ENCODE peak calls at places on chromosome 12, in ten cellular contexts. One of them, this sample, is unnamed.

GRCh38 chr12:45725631-45726593 is 3.6 kb upstream of the ARID2 start:
- DNase-seq in H9: no peak
- DNase-seq in AG04450: no peak
- DNase-seq in A549: peak; percentile 46
- DNase-seq in kidney: no peak
- DNase-seq in psoas muscle: no peak
- DNase-seq in upper lobe of left lung: no peak
- DNase-seq in heart right ventricle: no peak
- DNase-seq in suprapubic skin: no peak
- DNase-seq in stomach: no peak
- DNase-seq in this sample: no peak

GRCh38 chr12:132391326-132392041 is 62.1 kb upstream of the GALNT9 start:
- DNase-seq in H9: no peak
- DNase-seq in AG04450: no peak
- DNase-seq in A549: no peak
- DNase-seq in kidney: peak; percentile 66
- DNase-seq in psoas muscle: no peak
- DNase-seq in upper lobe of left lung: peak; percentile 66
- DNase-seq in heart right ventricle: no peak
- DNase-seq in suprapubic skin: no peak
- DNase-seq in stomach: no peak
- DNase-seq in this sample: no peak

GRCh38 chr12:102781117-102781516 is 135.9 kb downstream of the PAH start:
- DNase-seq in H9: no peak
- DNase-seq in AG04450: no peak
- DNase-seq in A549: no peak
- DNase-seq in kidney: no peak
- DNase-seq in psoas muscle: no peak
- DNase-seq in upper lobe of left lung: no peak
- DNase-seq in heart right ventricle: no peak
- DNase-seq in suprapubic skin: no peak
- DNase-seq in stomach: no peak
- DNase-seq in this sample: no peak

GRCh38 chr12:89151536-89151935 is 200.8 kb downstream of the DUSP6 start:
- DNase-seq in H9: no peak
- DNase-seq in AG04450: no peak
- DNase-seq in A549: no peak
- DNase-seq in kidney: no peak
- DNase-seq in psoas muscle: no peak
- DNase-seq in upper lobe of left lung: no peak
- DNase-seq in heart right ventricle: no peak
- DNase-seq in suprapubic skin: no peak
- DNase-seq in stomach: no peak
- DNase-seq in this sample: no peak

GRCh38 chr12:20369164-20370000 is 1.0 kb downstream of the PDE3A start:
- DNase-seq in H9: peak; percentile 75
- DNase-seq in AG04450: no peak
- DNase-seq in A549: peak; percentile 21
- DNase-seq in kidney: peak; percentile 95
- DNase-seq in psoas muscle: peak; percentile 78
- DNase-seq in upper lobe of left lung: peak; percentile 90
- DNase-seq in heart right ventricle: peak; percentile 86
- DNase-seq in suprapubic skin: peak; percentile 80
- DNase-seq in stomach: peak; percentile 27
- DNase-seq in this sample: no peak

GRCh38 chr12:57272337-57273151 is 21.6 kb upstream of the STAC3 start:
- DNase-seq in H9: no peak
- DNase-seq in AG04450: no peak
- DNase-seq in A549: no peak
- DNase-seq in kidney: no peak
- DNase-seq in psoas muscle: no peak
- DNase-seq in upper lobe of left lung: no peak
- DNase-seq in heart right ventricle: peak; percentile 25
- DNase-seq in suprapubic skin: no peak
- DNase-seq in stomach: no peak
- DNase-seq in this sample: no peak

GRCh38 chr12:25690996-25691864 is 138.1 kb upstream of the LMNTD1 start:
- DNase-seq in H9: no peak
- DNase-seq in AG04450: no peak
- DNase-seq in A549: no peak
- DNase-seq in kidney: no peak
- DNase-seq in psoas muscle: no peak
- DNase-seq in upper lobe of left lung: no peak
- DNase-seq in heart right ventricle: no peak
- DNase-seq in suprapubic skin: no peak
- DNase-seq in stomach: no peak
- DNase-seq in this sample: no peak

GRCh38 chr12:48789858-48790326 is 1.0 kb upstream of the ADCY6 start:
- DNase-seq in H9: no peak
- DNase-seq in AG04450: no peak
- DNase-seq in A549: no peak
- DNase-seq in kidney: no peak
- DNase-seq in psoas muscle: no peak
- DNase-seq in upper lobe of left lung: no peak
- DNase-seq in heart right ventricle: no peak
- DNase-seq in suprapubic skin: no peak
- DNase-seq in stomach: no peak
- DNase-seq in this sample: no peak

DNA sequence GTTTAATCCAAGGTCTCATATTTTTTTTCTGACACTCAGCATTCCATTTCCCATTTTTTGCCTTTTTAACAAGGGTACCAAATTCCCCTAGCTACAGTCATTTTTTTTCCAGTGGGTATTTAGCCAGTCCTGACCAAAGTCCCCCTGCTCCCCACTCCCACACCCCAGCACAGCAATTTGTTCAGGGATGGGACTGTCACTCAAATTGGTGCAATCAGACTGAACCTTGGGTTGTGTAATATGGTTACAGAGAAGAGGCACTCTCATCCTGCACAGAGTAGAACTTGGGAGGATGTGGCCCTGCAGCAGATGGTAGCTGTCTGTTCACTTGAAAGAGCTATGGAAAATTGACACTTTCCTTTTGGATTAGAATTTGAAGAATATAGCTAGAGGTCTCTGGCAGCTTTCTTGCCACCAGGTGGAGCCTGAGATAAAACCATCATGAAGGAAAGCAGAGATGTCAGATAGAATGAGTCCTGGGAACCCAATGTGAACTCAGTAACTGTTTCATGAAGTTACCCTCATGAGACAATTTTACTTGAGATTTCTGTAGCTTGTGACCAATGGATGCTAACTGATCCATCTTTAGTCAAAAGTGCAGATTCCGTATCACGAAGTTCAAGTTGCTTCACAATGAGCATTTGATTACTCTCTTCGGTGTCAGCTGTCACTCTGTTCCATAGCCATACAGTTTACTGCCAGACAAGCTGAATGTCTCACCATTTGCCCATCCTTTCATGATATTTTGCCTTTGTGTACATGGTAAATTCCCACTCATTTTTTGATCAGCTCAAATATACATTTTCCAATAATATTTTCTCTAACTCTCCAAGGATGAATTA is 394.0 kb upstream of the SYT1 start:
- DNase-seq in H9: peak; percentile 49
- DNase-seq in AG04450: no peak
- DNase-seq in A549: peak; percentile 6
- DNase-seq in kidney: no peak
- DNase-seq in psoas muscle: no peak
- DNase-seq in upper lobe of left lung: no peak
- DNase-seq in heart right ventricle: no peak
- DNase-seq in suprapubic skin: no peak
- DNase-seq in stomach: no peak
- DNase-seq in this sample: no peak
- TF ChIP-seq CTCF in H9: peak; percentile 75
- TF ChIP-seq CTCF in AG04450: peak; percentile 79
- TF ChIP-seq CTCF in A549: peak; percentile 67
- TF ChIP-seq CTCF in kidney: peak; percentile 48
- TF ChIP-seq CTCF in psoas muscle: no peak
- TF ChIP-seq CTCF in upper lobe of left lung: no peak
- TF ChIP-seq CTCF in heart right ventricle: peak; percentile 14
- TF ChIP-seq CTCF in suprapubic skin: no peak
- TF ChIP-seq CTCF in stomach: no peak
- TF ChIP-seq CTCF in this sample: no peak

GRCh38 chr12:38149395-38150073 is 167.0 kb upstream of the ALG10B start:
- DNase-seq in H9: no peak
- DNase-seq in AG04450: no peak
- DNase-seq in A549: no peak
- DNase-seq in kidney: peak; percentile 92
- DNase-seq in psoas muscle: no peak
- DNase-seq in upper lobe of left lung: peak; percentile 34
- DNase-seq in heart right ventricle: no peak
- DNase-seq in suprapubic skin: no peak
- DNase-seq in stomach: no peak
- DNase-seq in this sample: no peak

GRCh38 chr12:38152816-38153736 is 163.5 kb upstream of the ALG10B start:
- DNase-seq in H9: no peak
- DNase-seq in AG04450: no peak
- DNase-seq in A549: no peak
- DNase-seq in kidney: peak; percentile 66
- DNase-seq in psoas muscle: peak; percentile 41
- DNase-seq in upper lobe of left lung: peak; percentile 76
- DNase-seq in heart right ventricle: no peak
- DNase-seq in suprapubic skin: no peak
- DNase-seq in stomach: no peak
- DNase-seq in this sample: no peak

GRCh38 chr12:38154096-38155019 is 162.2 kb upstream of the ALG10B start:
- DNase-seq in H9: no peak
- DNase-seq in AG04450: no peak
- DNase-seq in A549: no peak
- DNase-seq in kidney: peak; percentile 70
- DNase-seq in psoas muscle: no peak
- DNase-seq in upper lobe of left lung: peak; percentile 63
- DNase-seq in heart right ventricle: no peak
- DNase-seq in suprapubic skin: no peak
- DNase-seq in stomach: no peak
- DNase-seq in this sample: no peak

GRCh38 chr12:38153737-38154061 is 162.9 kb upstream of the ALG10B start:
- DNase-seq in H9: no peak
- DNase-seq in AG04450: no peak
- DNase-seq in A549: no peak
- DNase-seq in kidney: no peak
- DNase-seq in psoas muscle: no peak
- DNase-seq in upper lobe of left lung: no peak
- DNase-seq in heart right ventricle: no peak
- DNase-seq in suprapubic skin: no peak
- DNase-seq in stomach: no peak
- DNase-seq in this sample: no peak

GRCh38 chr12:38151991-38152700 is 164.4 kb upstream of the ALG10B start:
- DNase-seq in H9: no peak
- DNase-seq in AG04450: no peak
- DNase-seq in A549: no peak
- DNase-seq in kidney: no peak
- DNase-seq in psoas muscle: no peak
- DNase-seq in upper lobe of left lung: peak; percentile 63
- DNase-seq in heart right ventricle: no peak
- DNase-seq in suprapubic skin: no peak
- DNase-seq in stomach: no peak
- DNase-seq in this sample: no peak
- H3K9me3 ChIP-seq in H9: peaks cover 99% of the 10 kb centered on the region
- H3K9me3 ChIP-seq in AG04450: peaks cover 86% of the 10 kb centered on the region
- H3K9me3 ChIP-seq in A549: peaks cover 13% of the 10 kb centered on the region
- H3K9me3 ChIP-seq in kidney: no peaks in the 10 kb centered on the region
- H3K9me3 ChIP-seq in psoas muscle: no peaks in the 10 kb centered on the region
- H3K9me3 ChIP-seq in upper lobe of left lung: peaks cover 2% of the 10 kb centered on the region
- H3K9me3 ChIP-seq in heart right ventricle: peaks cover 13% of the 10 kb centered on the region
- H3K9me3 ChIP-seq in suprapubic skin: peaks cover 2% of the 10 kb centered on the region
- H3K9me3 ChIP-seq in stomach: peaks cover 6% of the 10 kb centered on the region
- H3K9me3 ChIP-seq in this sample: peaks cover 6% of the 10 kb centered on the region

GRCh38 chr12:77062396-77062795 is 3.0 kb downstream of the E2F7 start:
- DNase-seq in H9: no peak
- DNase-seq in AG04450: no peak
- DNase-seq in A549: no peak
- DNase-seq in kidney: no peak
- DNase-seq in psoas muscle: no peak
- DNase-seq in upper lobe of left lung: no peak
- DNase-seq in heart right ventricle: no peak
- DNase-seq in suprapubic skin: no peak
- DNase-seq in stomach: no peak
- DNase-seq in this sample: no peak

GRCh38 chr12:77060883-77061240 is 4.5 kb downstream of the E2F7 start:
- DNase-seq in H9: no peak
- DNase-seq in AG04450: no peak
- DNase-seq in A549: no peak
- DNase-seq in kidney: no peak
- DNase-seq in psoas muscle: no peak
- DNase-seq in upper lobe of left lung: no peak
- DNase-seq in heart right ventricle: no peak
- DNase-seq in suprapubic skin: no peak
- DNase-seq in stomach: no peak
- DNase-seq in this sample: no peak

GRCh38 chr12:77062846-77063461 is 2.4 kb downstream of the E2F7 start:
- DNase-seq in H9: no peak
- DNase-seq in AG04450: peak; percentile 29
- DNase-seq in A549: no peak
- DNase-seq in kidney: no peak
- DNase-seq in psoas muscle: no peak
- DNase-seq in upper lobe of left lung: no peak
- DNase-seq in heart right ventricle: no peak
- DNase-seq in suprapubic skin: no peak
- DNase-seq in stomach: peak; percentile 54
- DNase-seq in this sample: no peak

GRCh38 chr12:77065361-77066204 is at the start of gene E2F7:
- DNase-seq in H9: peak; percentile 99
- DNase-seq in AG04450: peak; percentile 32
- DNase-seq in A549: peak; percentile 96
- DNase-seq in kidney: peak; percentile 93
- DNase-seq in psoas muscle: peak; percentile 89
- DNase-seq in upper lobe of left lung: peak; percentile 97
- DNase-seq in heart right ventricle: peak; percentile 88
- DNase-seq in suprapubic skin: peak; percentile 86
- DNase-seq in stomach: peak; percentile 87
- DNase-seq in this sample: peak; percentile 67

DNA sequence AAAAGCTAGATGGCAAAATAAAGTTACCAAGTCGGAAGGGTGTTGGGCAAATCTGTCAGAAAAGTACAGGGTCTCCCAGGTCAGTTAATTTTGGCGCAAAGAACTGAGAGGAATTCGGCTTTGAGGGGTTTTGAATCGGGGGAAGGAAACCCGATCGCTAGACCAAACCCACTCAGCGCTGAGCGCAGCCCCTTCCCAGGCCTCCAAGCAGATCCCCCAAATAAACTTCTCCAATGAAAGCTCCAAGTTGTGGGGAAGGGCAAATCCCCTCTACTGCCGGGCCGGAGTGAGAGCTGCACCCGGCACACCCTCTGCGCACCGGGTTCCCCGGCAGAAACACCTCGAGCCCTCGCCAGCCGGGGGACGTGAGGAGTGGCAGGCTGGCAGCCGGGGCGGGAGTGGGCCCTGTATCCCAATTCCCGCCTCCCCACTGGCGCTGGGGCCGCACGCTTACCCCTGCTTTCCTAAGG is 443 bp downstream of the E2F7 start:
- DNase-seq in H9: no peak
- DNase-seq in AG04450: no peak
- DNase-seq in A549: peak; percentile 58
- DNase-seq in kidney: no peak
- DNase-seq in psoas muscle: no peak
- DNase-seq in upper lobe of left lung: no peak
- DNase-seq in heart right ventricle: no peak
- DNase-seq in suprapubic skin: peak; percentile 56
- DNase-seq in stomach: no peak
- DNase-seq in this sample: peak; percentile 1
- H3K27ac ChIP-seq in H9: peak overlapping the region; percentile 16
- H3K27ac ChIP-seq in AG04450: no peak overlapping the region
- H3K27ac ChIP-seq in A549: peak overlapping the region; percentile 88
- H3K27ac ChIP-seq in kidney: no peak overlapping the region
- H3K27ac ChIP-seq in psoas muscle: no peak overlapping the region
- H3K27ac ChIP-seq in upper lobe of left lung: no peak overlapping the region
- H3K27ac ChIP-seq in heart right ventricle: peak overlapping the region; percentile 54
- H3K27ac ChIP-seq in suprapubic skin: peak overlapping the region; percentile 4
- H3K27ac ChIP-seq in stomach: no peak overlapping the region
- H3K27ac ChIP-seq in this sample: no peak overlapping the region

GRCh38 chr12:50620050-50620974 is 115.5 kb downstream of the DIP2B start:
- DNase-seq in H9: no peak
- DNase-seq in AG04450: no peak
- DNase-seq in A549: no peak
- DNase-seq in kidney: no peak
- DNase-seq in psoas muscle: no peak
- DNase-seq in upper lobe of left lung: no peak
- DNase-seq in heart right ventricle: no peak
- DNase-seq in suprapubic skin: no peak
- DNase-seq in stomach: no peak
- DNase-seq in this sample: no peak
- TF ChIP-seq CTCF in H9: no peak
- TF ChIP-seq CTCF in AG04450: peak; percentile 24
- TF ChIP-seq CTCF in A549: no peak
- TF ChIP-seq CTCF in kidney: no peak
- TF ChIP-seq CTCF in psoas muscle: no peak
- TF ChIP-seq CTCF in upper lobe of left lung: no peak
- TF ChIP-seq CTCF in heart right ventricle: no peak
- TF ChIP-seq CTCF in suprapubic skin: no peak
- TF ChIP-seq CTCF in stomach: no peak
- TF ChIP-seq CTCF in this sample: no peak